ENCODE peak calls at places on chromosome 16, in six cellular contexts. T, M, I, U, P and C are unnamed samples.

GRCh38 chr16:17831330-17831729 is 360.6 kb upstream of the XYLT1 start:
- ATAC-seq in T (no peak), M (no peak), I (peak; percentile 36), U (no peak), P (no peak), C (no peak)

GRCh38 chr16:57266531-57267268 is 17.8 kb downstream of the PLLP start:
- ATAC-seq in T (no peak), M (peak; percentile 11), I (peak; percentile 15), U (no peak), P (peak; percentile 29), C (no peak)

GRCh38 chr16:31569360-31569717 is 41.6 kb downstream of the AHSP start:
- ATAC-seq in T (no peak), M (no peak), I (no peak), U (no peak), P (no peak), C (no peak)

GRCh38 chr16:57637020-57637419 is 8.6 kb downstream of the ADGRG1 start:
- ATAC-seq in T (no peak), M (no peak), I (no peak), U (no peak), P (no peak), C (peak; percentile 32)

GRCh38 chr16:88907768-88908167 is 41.3 kb upstream of the PABPN1L start:
- ATAC-seq in T (no peak), M (no peak), I (no peak), U (no peak), P (no peak), C (no peak)

GRCh38 chr16:35746963-35747657 is 2287.7 kb downstream of the TP53TG3F start:
- ATAC-seq in T (no peak), M (no peak), I (no peak), U (no peak), P (no peak), C (no peak)

GRCh38 chr16:81421126-81421525 is 23.5 kb upstream of the CMIP start:
- ATAC-seq in T (no peak), M (no peak), I (no peak), U (no peak), P (no peak), C (no peak)

GRCh38 chr16:72858611-72859493 is 189.1 kb downstream of the ZFHX3 start:
- ATAC-seq in T (no peak), M (no peak), I (no peak), U (no peak), P (no peak), C (peak; percentile 22)

GRCh38 chr16:72827907-72828306 is 220.0 kb downstream of the ZFHX3 start:
- ATAC-seq in T (no peak), M (no peak), I (no peak), U (no peak), P (no peak), C (no peak)

GRCh38 chr16:19463468-19464315 is 46.0 kb downstream of the TMC5 start:
- ATAC-seq in T (no peak), M (no peak), I (no peak), U (no peak), P (no peak), C (no peak)

GRCh38 chr16:27689711-27690110 is 139.8 kb downstream of the KATNIP start:
- ATAC-seq in T (no peak), M (no peak), I (no peak), U (no peak), P (no peak), C (no peak)

GRCh38 chr16:58026705-58027340 is 1.3 kb downstream of the MMP15 start:
- ATAC-seq in T (no peak), M (peak; percentile 2), I (peak; percentile 1), U (peak; percentile 33), P (no peak), C (no peak)

GRCh38 chr16:31333686-31334649 is 21.0 kb upstream of the ITGAX start:
- ATAC-seq in T (no peak), M (peak; percentile 93), I (peak; percentile 97), U (peak; percentile 94), P (peak; percentile 96), C (no peak)

GRCh38 chr16:1900452-1900774 is 17.8 kb downstream of the HS3ST6 start:
- ATAC-seq in T (peak; percentile 16), M (peak; percentile 59), I (no peak), U (no peak), P (no peak), C (no peak)

GRCh38 chr16:30095166-30096078 is 591 bp downstream of the YPEL3 start:
- ATAC-seq in T (no peak), M (no peak), I (no peak), U (no peak), P (no peak), C (no peak)

GRCh38 chr16:85270365-85270764 is 158.1 kb upstream of the CIBAR2 start:
- ATAC-seq in T (no peak), M (no peak), I (no peak), U (no peak), P (no peak), C (no peak)
- H3K4me1 ChIP-seq in T (no peaks in the 10 kb centered on the region), M (no peaks in the 10 kb centered on the region), I (peaks cover 8% of the 10 kb centered on the region), U (no peaks in the 10 kb centered on the region), P (no peaks in the 10 kb centered on the region), C (peaks cover 5% of the 10 kb centered on the region)

GRCh38 chr16:8907096-8907495 is 24.9 kb downstream of the LITAFD start:
- ATAC-seq in T (no peak), M (no peak), I (no peak), U (no peak), P (no peak), C (no peak)

GRCh38 chr16:8903004-8903403 is 20.9 kb downstream of the LITAFD start:
- ATAC-seq in T (no peak), M (no peak), I (no peak), U (no peak), P (no peak), C (no peak)

GRCh38 chr16:8905795-8906591 is 23.8 kb downstream of the LITAFD start:
- ATAC-seq in T (no peak), M (peak; percentile 67), I (peak; percentile 63), U (peak; percentile 73), P (peak; percentile 52), C (no peak)

GRCh38 chr16:8904018-8904430 is 21.9 kb downstream of the LITAFD start:
- ATAC-seq in T (no peak), M (no peak), I (no peak), U (no peak), P (no peak), C (no peak)

GRCh38 chr16:8905168-8905762 is 23.1 kb downstream of the LITAFD start:
- ATAC-seq in T (no peak), M (peak; percentile 81), I (peak; percentile 85), U (peak; percentile 89), P (peak; percentile 84), C (no peak)
- TF ChIP-seq CTCF in T (no peak), M (peak; percentile 78), I (peak; percentile 69), U (peak; percentile 27), P (peak; percentile 58), C (no peak)

GRCh38 chr16:67872631-67873434 is at the start of gene EDC4:
- ATAC-seq in T (peak; percentile 87), M (peak; percentile 87), I (peak; percentile 94), U (peak; percentile 92), P (peak; percentile 97), C (peak; percentile 91)
- TF ChIP-seq EP300 in T (no peak), M (peak; percentile 71), I (peak; percentile 66), U (peak; percentile 7), P (no peak), C (no peak)

DNA sequence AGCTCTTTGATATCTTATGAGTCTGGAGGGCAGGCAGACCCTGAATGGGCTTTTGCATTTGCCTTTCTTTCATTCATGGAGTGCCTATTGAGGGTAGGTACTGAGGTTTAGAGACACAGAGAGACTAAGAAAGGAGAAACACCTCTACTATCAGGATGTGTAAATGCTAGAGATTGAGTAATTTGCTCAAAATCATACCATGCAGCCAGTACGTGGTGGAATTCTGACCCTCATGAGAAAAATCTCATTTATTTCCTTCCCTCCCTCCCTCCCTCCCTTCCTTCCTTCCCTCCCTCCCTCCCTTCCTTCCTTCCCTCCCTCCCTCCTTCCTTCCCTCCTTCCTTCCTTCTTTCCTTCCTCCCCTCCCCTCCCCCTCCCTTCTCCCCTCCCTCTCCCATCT is 18.4 kb upstream of the NFATC3 start:
- ATAC-seq in T (no peak), M (no peak), I (no peak), U (no peak), P (no peak), C (no peak)
- H3K4me1 ChIP-seq in T (peaks cover 53% of the 10 kb centered on the region), M (no peaks in the 10 kb centered on the region), I (peaks cover 11% of the 10 kb centered on the region), U (peaks cover 2% of the 10 kb centered on the region), P (peaks cover 18% of the 10 kb centered on the region), C (peaks cover 32% of the 10 kb centered on the region)

DNA sequence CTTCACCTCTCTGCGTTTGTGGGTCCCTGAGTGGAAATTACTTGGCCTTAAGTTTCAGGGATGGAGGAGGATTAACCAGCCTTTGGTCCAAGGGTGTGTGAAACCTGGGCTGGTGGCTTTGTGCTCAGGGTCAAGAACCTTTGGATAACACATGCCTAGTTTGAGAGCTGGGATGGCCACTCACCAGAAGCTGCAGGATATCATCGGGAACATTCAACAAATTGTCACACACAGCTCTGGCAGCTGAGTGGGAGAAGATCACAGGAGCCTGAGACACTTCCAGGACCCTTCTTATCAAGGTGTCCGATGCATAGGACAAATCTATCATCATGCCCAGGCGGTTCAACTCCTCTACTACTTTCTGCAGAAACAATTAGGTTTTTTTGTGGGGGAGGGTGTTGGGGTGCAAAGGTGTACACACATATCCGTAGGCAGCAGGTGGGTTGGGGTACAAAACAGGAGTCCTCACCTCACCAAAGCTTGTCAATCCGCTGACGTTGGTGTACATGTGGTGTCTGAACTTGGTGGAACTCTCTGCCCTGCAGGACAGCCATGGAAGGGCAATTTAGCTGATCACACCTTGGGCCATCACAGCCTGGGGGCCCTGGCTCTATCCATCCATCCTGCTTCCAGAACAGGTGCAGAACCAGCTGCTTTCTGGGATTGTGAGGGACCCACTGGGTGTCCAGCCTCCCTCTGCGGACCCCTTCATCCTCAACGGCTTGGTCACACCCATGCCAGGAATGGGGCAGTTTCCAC is 2.7 kb downstream of the DPEP3 start:
- ATAC-seq in T (no peak), M (peak; percentile 66), I (peak; percentile 37), U (peak; percentile 53), P (no peak), C (no peak)
- TF ChIP-seq CTCF in T (no peak), M (no peak), I (no peak), U (no peak), P (no peak), C (no peak)